ENCODE peak calls at places on chromosomes 5 and 9, in four cellular contexts. B is pancreas, T is astrocyte of the spinal cord, Q is cardiac muscle cell. N is an unnamed sample.

GRCh38 chr9:133114886-133115603 is 6.0 kb downstream of the RALGDS start:
- DNase-seq in B (no peak), Q (no peak), T (no peak), N (no peak)

GRCh38 chr5:139666551-139666950 is 18.4 kb downstream of the CXXC5 start:
- DNase-seq in T (no peak), B (no peak), Q (no peak), N (no peak)

GRCh38 chr5:1447772-1448361 is 2.6 kb upstream of the SLC6A3 start:
- DNase-seq in T (no peak), B (no peak), Q (no peak), N (no peak)

GRCh38 chr9:120043448-120043847 is 536.5 kb downstream of the CDK5RAP2 start:
- DNase-seq in B (no peak), Q (no peak), T (no peak), N (no peak)

GRCh38 chr5:72378636-72379289 is 58.6 kb downstream of the PTCD2 start:
- DNase-seq in Q (no peak), T (peak), B (no peak), N (no peak)

GRCh38 chr5:117881426-117882230 is 1106.7 kb downstream of the DTWD2 start:
- DNase-seq in T (no peak), Q (no peak), B (no peak), N (no peak)

GRCh38 chr5:113614191-113614590 is 100.7 kb downstream of the YTHDC2 start:
- DNase-seq in T (no peak), Q (no peak), B (no peak), N (no peak)

GRCh38 chr9:68706579-68707201 is 1.6 kb downstream of the PIP5K1B start:
- DNase-seq in T (no peak), Q (peak), B (no peak), N (no peak)

GRCh38 chr5:135592312-135593045 is 13.7 kb upstream of the CXCL14 start:
- DNase-seq in B (no peak), Q (no peak), T (no peak), N (no peak)

GRCh38 chr9:130446111-130446861 is 1.5 kb downstream of the ASS1 start:
- DNase-seq in B (peak), T (peak), Q (peak), N (peak)

GRCh38 chr9:13750061-13750460 is 470.6 kb upstream of the MPDZ start:
- DNase-seq in T (peak), B (no peak), Q (no peak), N (peak)

GRCh38 chr5:178386532-178386931 is 153.9 kb upstream of the PHYKPL start:
- DNase-seq in B (no peak), Q (no peak), T (no peak), N (no peak)

DNA sequence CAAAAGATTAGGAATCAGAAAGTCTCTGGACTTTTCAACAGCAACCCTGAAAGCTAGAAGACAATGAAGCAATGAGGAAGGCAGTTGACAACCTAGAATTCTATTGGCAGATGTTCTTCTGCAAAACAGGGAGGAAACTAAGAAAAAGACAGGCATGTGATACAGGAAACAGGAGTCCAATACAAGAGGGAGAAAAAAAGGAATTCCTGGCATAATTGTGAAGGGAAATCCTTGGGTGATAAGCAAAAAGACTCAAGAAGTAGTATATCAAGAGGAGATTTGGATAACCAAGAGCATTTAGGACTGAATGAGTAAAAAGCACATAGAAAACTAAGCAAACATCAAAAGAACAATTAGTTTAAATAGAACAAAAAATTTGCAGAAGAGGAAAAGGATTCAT is 58.6 kb downstream of the LPAR1 start:
- DNase-seq in B (no peak), Q (no peak), T (no peak), N (no peak)
- H3K4me3 ChIP-seq in B (no peak), Q (no peak), T (no peak), N (no peak)

GRCh38 chr9:33472171-33472920 is 1.4 kb downstream of the NOL6 start:
- DNase-seq in B (no peak), T (no peak), Q (no peak), N (no peak)
- H3K4me3 ChIP-seq in B (peak), T (peak), Q (peak), N (peak)

DNA sequence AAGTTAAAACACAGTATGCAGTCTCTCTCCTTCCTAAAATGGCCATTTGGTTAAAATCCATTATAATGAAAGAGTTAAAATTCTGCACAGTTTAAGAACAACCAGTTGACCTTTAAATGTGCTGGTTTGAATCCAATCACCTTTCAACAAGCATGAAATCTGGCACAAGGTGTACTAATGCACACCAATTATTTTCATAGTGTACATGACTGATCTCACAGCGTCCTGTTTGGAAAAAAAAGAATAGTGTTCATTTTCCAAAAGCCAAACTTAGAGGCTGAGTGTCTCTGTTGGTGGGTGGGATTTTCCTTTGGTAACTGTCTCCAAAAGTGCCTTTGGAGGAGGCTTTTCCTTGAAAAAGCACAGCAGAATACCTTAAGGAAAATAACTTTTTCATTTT is 180.6 kb downstream of the DEPDC1B start:
- DNase-seq in Q (no peak), T (no peak), B (no peak), N (no peak)
- H3K4me3 ChIP-seq in Q (no peak), T (no peak), B (no peak), N (no peak)

GRCh38 chr9:98708933-98709911 is at the start of gene GABBR2:
- DNase-seq in T (no peak), B (no peak), Q (peak), N (no peak)

GRCh38 chr9:98706651-98707103 is 2.1 kb downstream of the GABBR2 start:
- DNase-seq in T (no peak), Q (no peak), B (no peak), N (no peak)

GRCh38 chr9:98709968-98710965 is 1.5 kb upstream of the GABBR2 start:
- DNase-seq in Q (peak), B (peak), T (peak), N (no peak)

GRCh38 chr9:98707158-98708102 is 1.3 kb downstream of the GABBR2 start:
- DNase-seq in B (peak), Q (peak), T (peak), N (no peak)

GRCh38 chr9:98708103-98708932 is 417 bp downstream of the GABBR2 start:
- DNase-seq in T (no peak), B (no peak), Q (no peak), N (no peak)
- H3K4me3 ChIP-seq in T (no peak), B (peak), Q (peak), N (peak)

DNA sequence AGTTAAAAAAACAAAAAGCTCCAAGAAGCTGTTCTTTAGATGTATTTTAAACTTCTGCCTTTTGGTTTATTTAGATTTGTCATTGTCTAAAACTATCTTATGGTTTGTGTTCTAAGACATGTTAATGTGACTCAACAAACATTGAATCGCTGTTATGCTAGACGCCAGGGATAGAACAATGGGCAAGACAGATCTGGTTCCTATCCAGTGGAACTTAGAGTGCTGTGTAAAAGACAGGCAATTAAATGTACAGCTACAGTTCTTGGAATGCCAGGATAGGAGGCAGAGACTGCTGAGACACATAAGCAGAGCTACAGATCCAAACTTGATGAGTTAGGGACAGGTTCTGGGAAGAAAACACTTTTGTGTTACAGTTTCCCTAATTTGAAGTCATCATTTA is 22.4 kb downstream of the LYRM7 start:
- DNase-seq in T (peak), Q (peak), B (no peak), N (no peak)
- H3K4me3 ChIP-seq in T (no peak), Q (no peak), B (no peak), N (no peak)

GRCh38 chr9:23826120-23826629 is at the start of gene ELAVL2:
- DNase-seq in Q (peak), T (peak), B (peak), N (peak)
- H3K4me3 ChIP-seq in Q (peak), T (peak), B (peak), N (peak)

N was measured in AG04449.